ENCODE peak calls at places on chromosomes 3 and 15, in ten cellular contexts. P is transverse colon, U is cardiac muscle cell, B is fibroblast of pulmonary artery, O is fibroblast of the aortic adventitia, S is choroid plexus epithelial cell, K is GM06990, N is OCI-LY7, Y is right atrium auricular region, Z is upper lobe of right lung. L is an unnamed sample.

GRCh38 chr3:143951351-143951971 is 20.2 kb upstream of the DIPK2A start:
- DNase-seq in P (no peak), U (peak), B (peak), O (peak), S (peak), K (no peak), N (peak), Y (no peak), Z (no peak), L (no peak)

GRCh38 chr15:93333826-93334225 is 244.8 kb upstream of the RGMA start:
- DNase-seq in P (no peak), U (no peak), B (no peak), O (no peak), S (no peak), K (no peak), N (no peak), Y (no peak), Z (no peak), L (no peak)

GRCh38 chr15:80996247-80996646 is 4.5 kb upstream of the TLNRD1 start:
- DNase-seq in P (no peak), U (peak), B (peak), O (no peak), S (peak), K (no peak), N (peak), Y (no peak), Z (no peak), L (no peak)

GRCh38 chr3:164095279-164095678 is 983.0 kb downstream of the SI start:
- DNase-seq in P (no peak), U (no peak), B (no peak), O (no peak), S (no peak), K (no peak), N (no peak), Y (no peak), Z (no peak), L (no peak)

GRCh38 chr3:143363276-143363675 is 243.7 kb downstream of the CHST2 start:
- DNase-seq in P (no peak), U (peak), B (peak), O (no peak), S (peak), K (no peak), N (no peak), Y (no peak), Z (no peak), L (no peak)

GRCh38 chr15:69578792-69579587 is 126.4 kb downstream of the RPLP1 start:
- DNase-seq in P (peak), U (no peak), B (no peak), O (no peak), S (no peak), K (no peak), N (no peak), Y (no peak), Z (peak), L (no peak)

GRCh38 chr15:99436472-99437314 is 129.1 kb upstream of the MEF2A start:
- DNase-seq in P (no peak), U (no peak), B (no peak), O (no peak), S (no peak), K (no peak), N (no peak), Y (peak), Z (peak), L (no peak)

GRCh38 chr15:101642361-101642760 is 9.8 kb downstream of the TM2D3 start:
- DNase-seq in P (no peak), U (peak), B (peak), O (no peak), S (peak), K (no peak), N (no peak), Y (no peak), Z (no peak), L (no peak)

GRCh38 chr15:73683624-73684536 is at the start of gene CD276:
- DNase-seq in P (peak), U (peak), B (peak), O (peak), S (peak), K (no peak), N (no peak), Y (peak), Z (peak), L (no peak)

GRCh38 chr3:84601303-84601702 is 357.5 kb upstream of the CADM2 start:
- DNase-seq in P (no peak), U (no peak), B (no peak), O (no peak), S (peak), K (no peak), N (peak), Y (no peak), Z (no peak), L (no peak)

GRCh38 chr3:126102530-126102951 is 18.6 kb upstream of the SLC41A3 start:
- DNase-seq in P (peak), U (peak), B (no peak), O (peak), S (no peak), K (no peak), N (no peak), Y (peak), Z (no peak), L (no peak)

GRCh38 chr3:43161684-43162512 is 56.0 kb upstream of the POMGNT2 start:
- DNase-seq in P (no peak), U (peak), B (peak), O (peak), S (peak), K (no peak), N (peak), Y (no peak), Z (no peak), L (peak)

GRCh38 chr15:87736921-87737389 is 519.6 kb downstream of the NTRK3 start:
- DNase-seq in P (no peak), U (no peak), B (no peak), O (no peak), S (no peak), K (no peak), N (no peak), Y (no peak), Z (no peak), L (no peak)

DNA sequence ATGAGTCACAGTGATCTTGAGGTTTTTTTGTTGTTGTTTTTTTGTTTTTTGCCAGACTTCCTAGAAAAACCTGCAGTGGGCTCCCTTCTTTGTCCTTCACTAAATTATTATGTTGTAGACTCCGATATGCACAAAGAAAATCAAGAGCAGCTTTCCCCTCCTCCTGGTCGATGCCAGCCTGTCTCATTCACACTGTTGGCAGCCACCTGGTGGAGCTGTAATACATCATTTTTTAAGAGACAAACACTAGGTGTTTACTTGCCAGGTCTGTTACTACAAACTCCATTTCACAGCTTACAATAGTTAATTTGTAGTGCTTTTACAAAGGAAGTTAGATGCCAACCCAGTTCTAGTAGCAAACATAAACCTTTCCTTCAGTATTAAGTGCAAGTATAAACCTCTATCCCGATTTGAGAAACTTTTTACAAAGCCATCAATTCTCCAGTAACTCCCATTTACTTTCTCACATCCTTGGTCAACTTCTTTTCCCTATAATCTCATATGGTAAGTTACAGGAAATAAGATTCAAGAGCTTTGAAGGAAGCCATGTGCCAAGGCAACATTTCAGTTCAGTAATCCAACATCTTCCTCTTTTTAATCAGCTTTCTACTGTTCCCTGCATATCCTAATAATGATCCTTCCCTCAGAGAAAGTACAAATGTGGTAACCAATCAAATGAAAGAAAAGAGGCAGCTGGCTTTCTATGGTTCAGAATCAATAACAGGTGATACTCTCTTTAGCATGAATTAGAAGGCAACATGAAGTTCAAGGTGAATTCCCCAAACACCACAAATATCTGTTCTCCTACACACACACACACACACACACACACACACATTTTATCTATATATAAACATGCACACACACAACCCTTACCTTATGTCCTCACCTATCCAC is 14.0 kb downstream of the AAGAB start:
- DNase-seq in P (peak), U (no peak), B (no peak), O (no peak), S (no peak), K (peak), N (peak), Y (no peak), Z (no peak), L (peak)
- TF ChIP-seq CTCF in P (peak), U (no peak), B (peak), O (no peak), S (peak), K (peak), N (peak), Y (peak), Z (peak), L (peak)

DNA sequence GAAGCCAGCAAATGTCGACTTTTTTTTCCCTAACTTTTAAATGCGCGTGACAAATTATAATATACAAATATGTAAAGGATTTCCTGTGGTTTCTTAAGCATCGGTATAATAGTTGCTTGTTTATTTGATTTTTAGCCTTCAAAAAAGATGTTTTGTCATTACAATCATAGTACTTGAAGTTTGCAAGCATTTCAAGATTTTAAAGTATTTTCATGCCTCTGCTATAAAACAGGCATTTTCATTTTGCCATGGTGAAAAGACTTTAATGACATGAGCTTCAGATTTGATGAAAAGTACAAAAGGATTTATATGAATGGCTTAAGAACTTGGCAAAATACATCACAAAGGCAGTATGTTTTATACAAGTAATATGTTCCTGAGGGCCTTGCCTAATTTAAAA is 9.4 kb upstream of the P2RY12 start:
- DNase-seq in P (no peak), U (no peak), B (no peak), O (no peak), S (peak), K (no peak), N (no peak), Y (no peak), Z (no peak), L (no peak)
- H3K4me3 ChIP-seq in P (no peak), U (no peak), B (no peak), O (no peak), S (no peak), K (no peak), N (no peak), Y (no peak), Z (no peak), L (no peak)

DNA sequence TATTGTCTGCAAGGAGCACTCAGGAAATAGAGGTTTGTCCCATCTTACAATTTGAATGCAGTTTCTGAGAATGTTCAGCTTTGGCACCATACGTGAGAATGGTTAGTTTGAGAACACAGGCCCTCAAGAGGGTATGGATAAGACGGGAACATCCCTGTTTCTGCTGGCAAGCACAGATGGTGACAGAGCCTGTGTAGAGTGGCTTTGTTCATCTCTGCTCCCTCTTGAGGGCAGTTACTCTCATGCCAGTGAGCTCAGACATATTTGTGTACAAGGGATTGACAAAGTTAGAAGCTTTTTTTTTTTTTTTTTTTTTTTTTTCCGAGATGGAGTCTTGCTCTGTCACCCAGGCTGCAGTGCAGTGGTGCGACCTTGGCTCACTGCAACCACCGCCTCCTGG is 71.5 kb upstream of the FILIP1L start:
- DNase-seq in P (no peak), U (no peak), B (no peak), O (no peak), S (no peak), K (no peak), N (no peak), Y (no peak), Z (no peak), L (no peak)
- TF ChIP-seq CTCF in P (no peak), U (no peak), B (no peak), O (no peak), S (peak), K (no peak), N (no peak), Y (no peak), Z (no peak), L (no peak)

GRCh38 chr3:101780661-101781060 is 1.6 kb downstream of the NXPE3 start:
- DNase-seq in P (no peak), U (peak), B (peak), O (peak), S (peak), K (no peak), N (no peak), Y (no peak), Z (no peak), L (no peak)
- H3K4me3 ChIP-seq in P (no peak), U (no peak), B (peak), O (peak), S (peak), K (no peak), N (peak), Y (peak), Z (peak), L (no peak)

GRCh38 chr15:49877117-49877860 is 241.7 kb downstream of the ATP8B4 start:
- DNase-seq in P (no peak), U (peak), B (peak), O (peak), S (peak), K (no peak), N (no peak), Y (no peak), Z (no peak), L (no peak)
- TF ChIP-seq CTCF in P (no peak), U (no peak), B (no peak), O (no peak), S (no peak), K (no peak), N (no peak), Y (no peak), Z (no peak), L (no peak)

GRCh38 chr3:11844891-11845290 is 1.8 kb downstream of the TAMM41 start:
- DNase-seq in P (no peak), U (no peak), B (no peak), O (no peak), S (no peak), K (no peak), N (no peak), Y (no peak), Z (no peak), L (no peak)
- H3K4me3 ChIP-seq in P (no peak), U (no peak), B (no peak), O (peak), S (no peak), K (peak), N (peak), Y (no peak), Z (no peak), L (peak)

GRCh38 chr3:13206799-13207577 is 133.8 kb upstream of the IQSEC1 start:
- DNase-seq in P (no peak), U (no peak), B (no peak), O (no peak), S (no peak), K (no peak), N (no peak), Y (no peak), Z (peak), L (no peak)

GRCh38 chr3:13209334-13209733 is 136.1 kb upstream of the IQSEC1 start:
- DNase-seq in P (no peak), U (no peak), B (no peak), O (no peak), S (no peak), K (no peak), N (no peak), Y (no peak), Z (peak), L (no peak)

GRCh38 chr3:13208706-13209295 is 135.6 kb upstream of the IQSEC1 start:
- DNase-seq in P (no peak), U (no peak), B (no peak), O (no peak), S (no peak), K (no peak), N (no peak), Y (no peak), Z (no peak), L (no peak)

GRCh38 chr3:13207975-13208705 is 134.9 kb upstream of the IQSEC1 start:
- DNase-seq in P (no peak), U (no peak), B (no peak), O (no peak), S (no peak), K (no peak), N (no peak), Y (no peak), Z (no peak), L (no peak)

GRCh38 chr3:13207578-13207922 is 134.3 kb upstream of the IQSEC1 start:
- DNase-seq in P (no peak), U (no peak), B (no peak), O (no peak), S (no peak), K (no peak), N (no peak), Y (no peak), Z (peak), L (no peak)
- TF ChIP-seq CTCF in P (no peak), U (no peak), B (no peak), O (no peak), S (no peak), K (no peak), N (no peak), Y (no peak), Z (no peak), L (no peak)